ENCODE peak calls at places on chromosomes 6 and 20, in five cellular contexts. G, M, L, P and N are unnamed samples. For H3K4me1, the result is how much of the 10 kb centered on the place peaks cover.

GRCh38 chr20:19785173-19785799 is 27.2 kb downstream of the RIN2 start:
- DNase-seq in M (no peak), G (peak), L (no peak), P (no peak), N (no peak)

GRCh38 chr20:19251958-19252669 is 39.7 kb downstream of the SLC24A3 start:
- DNase-seq in P (no peak), M (no peak), L (no peak), G (no peak), N (no peak)

GRCh38 chr20:64217539-64217938 is 38.0 kb upstream of the PCMTD2 start:
- DNase-seq in M (no peak), G (no peak), P (peak), L (no peak), N (no peak)

GRCh38 chr6:1923454-1923853 is 313.7 kb downstream of the FOXC1 start:
- DNase-seq in L (no peak), P (no peak), M (no peak), G (no peak), N (no peak)

GRCh38 chr20:33677991-33678431 is 3.8 kb upstream of the NECAB3 start:
- DNase-seq in G (no peak), M (no peak), P (no peak), L (peak), N (no peak)

GRCh38 chr20:33656783-33657703 is 5.1 kb upstream of the C20orf144 start:
- DNase-seq in M (no peak), L (peak), G (no peak), P (no peak), N (peak)

GRCh38 chr20:3804254-3804751 is 8.2 kb downstream of the CDC25B start:
- DNase-seq in M (no peak), L (no peak), P (no peak), G (peak), N (no peak)

GRCh38 chr6:80434951-80435350 is 328.5 kb downstream of the BCKDHB start:
- DNase-seq in M (no peak), P (no peak), L (no peak), G (no peak), N (no peak)

GRCh38 chr20:371755-372542 is 8.6 kb upstream of the TRIB3 start:
- DNase-seq in L (no peak), G (peak), M (no peak), P (no peak), N (peak)

GRCh38 chr6:140485740-140486467 is 1111.5 kb upstream of the CITED2 start:
- DNase-seq in G (peak), L (peak), M (no peak), P (no peak), N (peak)

GRCh38 chr20:44398303-44398702 is 42.8 kb downstream of the HNF4A start:
- DNase-seq in L (no peak), G (peak), P (no peak), M (no peak), N (no peak)

GRCh38 chr6:100210138-100210872 is 216.3 kb upstream of the MCHR2 start:
- DNase-seq in L (no peak), M (no peak), P (no peak), G (no peak), N (no peak)

GRCh38 chr6:162706236-162706635 is 21.3 kb downstream of the PRKN start:
- DNase-seq in L (peak), M (no peak), G (no peak), P (peak), N (no peak)

GRCh38 chr6:52020961-52021570 is 66.3 kb downstream of the PKHD1 start:
- DNase-seq in M (peak), G (peak), L (no peak), P (peak), N (no peak)

GRCh38 chr20:9281770-9282169 is 212.9 kb downstream of the PLCB4 start:
- DNase-seq in G (no peak), L (no peak), M (no peak), P (no peak), N (no peak)

GRCh38 chr6:95431637-95432228 is 145.6 kb upstream of the MANEA start:
- DNase-seq in P (peak), M (peak), L (no peak), G (peak), N (no peak)

GRCh38 chr6:52993461-52993860 is 1.6 kb downstream of the GSTA4 start:
- DNase-seq in L (no peak), M (no peak), G (no peak), P (no peak), N (no peak)

GRCh38 chr20:17616480-17617211 is 46.8 kb downstream of the DSTN start:
- DNase-seq in L (no peak), M (no peak), P (peak), G (no peak), N (peak)

GRCh38 chr20:13671500-13672288 is 33.0 kb upstream of the TASP1 start:
- DNase-seq in G (peak), M (no peak), L (no peak), P (no peak), N (no peak)

GRCh38 chr20:52972190-52972937 is at the start of gene TSHZ2:
- DNase-seq in P (peak), G (peak), M (no peak), L (peak), N (peak)

GRCh38 chr6:169253745-169254238 is at the start of gene THBS2:
- DNase-seq in G (no peak), L (peak), M (no peak), P (no peak), N (peak)
- H3K4me3 ChIP-seq in G (no peak), L (peak), M (no peak), P (peak), N (peak)

GRCh38 chr20:50317116-50317515 is 126.5 kb downstream of the CEBPB start:
- DNase-seq in M (no peak), G (no peak), P (no peak), L (no peak), N (no peak)
- H3K4me1 ChIP-seq in M (under half), G (half or more), P (under half), L (under half), N (under half)

GRCh38 chr6:89355511-89356185 is 3.1 kb upstream of the UBE2J1 start:
- DNase-seq in M (no peak), G (no peak), L (no peak), P (no peak), N (no peak)

GRCh38 chr6:89353702-89354392 is 1.3 kb upstream of the UBE2J1 start:
- DNase-seq in P (no peak), G (no peak), L (no peak), M (peak), N (no peak)

GRCh38 chr6:89352329-89353117 is at the start of gene UBE2J1:
- DNase-seq in G (peak), P (peak), L (peak), M (peak), N (peak)

GRCh38 chr6:89351632-89352328 is 742 bp downstream of the UBE2J1 start:
- DNase-seq in L (no peak), P (peak), G (no peak), M (no peak), N (no peak)

DNA sequence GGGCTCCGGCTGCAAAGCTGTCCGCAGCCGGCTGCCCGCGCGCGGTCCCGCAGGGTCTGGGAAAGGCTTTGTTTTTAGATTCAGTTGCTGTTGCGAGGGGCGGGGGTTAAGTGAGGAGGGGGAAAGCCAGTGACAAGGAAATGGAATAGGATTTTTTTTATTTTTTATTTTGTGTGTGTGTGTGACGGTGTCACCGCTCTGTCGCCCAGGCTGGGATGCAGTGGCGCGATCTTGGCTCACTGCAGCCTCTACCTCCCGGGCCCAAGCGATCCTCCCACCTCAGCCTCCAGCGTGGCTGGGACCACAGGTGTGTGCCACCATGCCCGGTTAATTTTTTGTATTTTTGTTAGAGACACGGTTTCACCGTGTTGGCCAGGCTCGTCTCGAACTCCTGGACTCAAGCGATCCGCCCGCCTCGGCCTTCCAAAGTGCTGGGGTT is 615 bp upstream of the UBE2J1 start:
- DNase-seq in M (peak), P (no peak), L (peak), G (no peak), N (peak)
- H3K4me3 ChIP-seq in M (peak), P (peak), L (peak), G (peak), N (peak)

DNA sequence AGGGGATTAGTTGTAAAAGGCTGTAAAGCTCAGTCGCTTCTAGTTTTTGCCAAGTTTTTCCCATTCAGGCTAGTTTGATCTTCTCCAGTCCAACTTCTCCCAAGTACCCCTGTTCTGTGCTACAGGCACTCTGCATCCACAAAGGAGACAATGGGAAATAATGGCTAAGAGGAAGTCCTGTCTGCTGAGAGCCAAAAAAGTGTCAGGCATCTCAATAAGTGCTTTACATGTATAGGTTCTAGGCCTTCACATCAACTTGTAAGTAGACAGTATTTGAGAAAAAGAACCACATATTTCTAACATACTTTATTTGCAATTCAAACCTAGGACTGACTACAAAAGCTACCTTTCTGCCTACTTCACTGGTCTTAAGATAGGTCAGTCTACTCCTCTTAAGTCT is 4.9 kb downstream of the HTR1B start:
- DNase-seq in P (no peak), L (no peak), M (no peak), G (no peak), N (no peak)
- H3K4me1 ChIP-seq in P (under half), L (under half), M (under half), G (under half), N (under half)